ENCODE peak calls at places on chromosomes 12 and 14, in five cellular contexts. One of them, this sample, is unnamed.

GRCh38 chr12:75846102-75846501 is 185.5 kb downstream of the PHLDA1 start:
- DNase-seq in AG04449: no peak
- DNase-seq in AG10803: no peak
- DNase-seq in CD8-positive, alpha-beta T cell: no peak
- DNase-seq in progenitor cell of endocrine pancreas: no peak
- DNase-seq in this sample: no peak

GRCh38 chr12:95085612-95086011 is 12.2 kb upstream of the NR2C1 start:
- DNase-seq in AG04449: no peak
- DNase-seq in CD8-positive, alpha-beta T cell: no peak
- DNase-seq in progenitor cell of endocrine pancreas: no peak
- DNase-seq in AG10803: no peak
- DNase-seq in this sample: no peak

GRCh38 chr14:58587271-58587670 is 50.5 kb upstream of the DACT1 start:
- DNase-seq in progenitor cell of endocrine pancreas: no peak
- DNase-seq in AG10803: peak; percentile 97
- DNase-seq in AG04449: peak; percentile 54
- DNase-seq in CD8-positive, alpha-beta T cell: no peak
- DNase-seq in this sample: no peak

GRCh38 chr12:7113389-7113871 is 4.4 kb upstream of the C1RL start:
- DNase-seq in AG04449: no peak
- DNase-seq in AG10803: peak; percentile 44
- DNase-seq in CD8-positive, alpha-beta T cell: no peak
- DNase-seq in progenitor cell of endocrine pancreas: no peak
- DNase-seq in this sample: no peak

GRCh38 chr14:102194856-102195255 is 55.2 kb downstream of the WDR20 start:
- DNase-seq in AG04449: no peak
- DNase-seq in progenitor cell of endocrine pancreas: no peak
- DNase-seq in CD8-positive, alpha-beta T cell: no peak
- DNase-seq in AG10803: no peak
- DNase-seq in this sample: no peak

GRCh38 chr12:120515496-120515895 is 13.5 kb downstream of the COQ5 start:
- DNase-seq in progenitor cell of endocrine pancreas: no peak
- DNase-seq in AG04449: no peak
- DNase-seq in CD8-positive, alpha-beta T cell: no peak
- DNase-seq in AG10803: no peak
- DNase-seq in this sample: no peak

GRCh38 chr12:105175397-105175990 is 60.5 kb downstream of the APPL2 start:
- DNase-seq in CD8-positive, alpha-beta T cell: no peak
- DNase-seq in progenitor cell of endocrine pancreas: no peak
- DNase-seq in AG10803: no peak
- DNase-seq in AG04449: no peak
- DNase-seq in this sample: no peak

GRCh38 chr14:87745507-87746118 is 247.4 kb downstream of the GALC start:
- DNase-seq in progenitor cell of endocrine pancreas: no peak
- DNase-seq in AG10803: peak; percentile 50
- DNase-seq in AG04449: no peak
- DNase-seq in CD8-positive, alpha-beta T cell: no peak
- DNase-seq in this sample: peak; percentile 52

GRCh38 chr14:74240794-74241610 is 1.8 kb downstream of the VSX2 start:
- DNase-seq in AG04449: no peak
- DNase-seq in AG10803: no peak
- DNase-seq in progenitor cell of endocrine pancreas: no peak
- DNase-seq in CD8-positive, alpha-beta T cell: no peak
- DNase-seq in this sample: peak; percentile 49

GRCh38 chr12:4268549-4269181 is 4.9 kb upstream of the CCND2 start:
- DNase-seq in CD8-positive, alpha-beta T cell: no peak
- DNase-seq in AG10803: no peak
- DNase-seq in AG04449: no peak
- DNase-seq in progenitor cell of endocrine pancreas: no peak
- DNase-seq in this sample: no peak

GRCh38 chr12:4701383-4701782 is 18.8 kb upstream of the GALNT8 start:
- DNase-seq in AG10803: peak; percentile 2
- DNase-seq in AG04449: no peak
- DNase-seq in CD8-positive, alpha-beta T cell: no peak
- DNase-seq in progenitor cell of endocrine pancreas: no peak
- DNase-seq in this sample: no peak

GRCh38 chr14:71328183-71328582 is 420.9 kb downstream of the PCNX1 start:
- DNase-seq in AG10803: no peak
- DNase-seq in progenitor cell of endocrine pancreas: no peak
- DNase-seq in CD8-positive, alpha-beta T cell: no peak
- DNase-seq in AG04449: no peak
- DNase-seq in this sample: no peak

GRCh38 chr12:55372521-55372920 is 9.7 kb downstream of the OR6C75 start:
- DNase-seq in progenitor cell of endocrine pancreas: no peak
- DNase-seq in AG10803: no peak
- DNase-seq in CD8-positive, alpha-beta T cell: no peak
- DNase-seq in AG04449: no peak
- DNase-seq in this sample: no peak

GRCh38 chr14:104544362-104544761 is 35.2 kb upstream of the C14orf180 start:
- DNase-seq in AG04449: no peak
- DNase-seq in AG10803: no peak
- DNase-seq in progenitor cell of endocrine pancreas: no peak
- DNase-seq in CD8-positive, alpha-beta T cell: no peak
- DNase-seq in this sample: no peak

GRCh38 chr12:53862831-53863230 is 75.8 kb upstream of the HOXC13 start:
- DNase-seq in AG04449: no peak
- DNase-seq in CD8-positive, alpha-beta T cell: no peak
- DNase-seq in AG10803: peak; percentile 36
- DNase-seq in progenitor cell of endocrine pancreas: no peak
- DNase-seq in this sample: no peak

GRCh38 chr12:80257920-80258319 is 158.6 kb downstream of the OTOGL start:
- DNase-seq in AG10803: no peak
- DNase-seq in CD8-positive, alpha-beta T cell: no peak
- DNase-seq in progenitor cell of endocrine pancreas: no peak
- DNase-seq in AG04449: no peak
- DNase-seq in this sample: no peak

GRCh38 chr12:123363743-123364531 is 710 bp downstream of the SBNO1 start:
- DNase-seq in CD8-positive, alpha-beta T cell: peak; percentile 2
- DNase-seq in AG10803: no peak
- DNase-seq in AG04449: no peak
- DNase-seq in progenitor cell of endocrine pancreas: peak; percentile 21
- DNase-seq in this sample: peak; percentile 32

GRCh38 chr14:99274346-99275221 is 2.6 kb upstream of the BCL11B start:
- DNase-seq in AG04449: no peak
- DNase-seq in CD8-positive, alpha-beta T cell: no peak
- DNase-seq in progenitor cell of endocrine pancreas: peak; percentile 80
- DNase-seq in AG10803: peak; percentile 89
- DNase-seq in this sample: peak; percentile 95

GRCh38 chr12:51740536-51740935 is 108.0 kb downstream of the FIGNL2 start:
- DNase-seq in progenitor cell of endocrine pancreas: no peak
- DNase-seq in AG10803: peak; percentile 17
- DNase-seq in AG04449: no peak
- DNase-seq in CD8-positive, alpha-beta T cell: no peak
- DNase-seq in this sample: no peak
- TF ChIP-seq CTCF in progenitor cell of endocrine pancreas: no peak
- TF ChIP-seq CTCF in AG10803: no peak
- TF ChIP-seq CTCF in AG04449: no peak
- TF ChIP-seq CTCF in CD8-positive, alpha-beta T cell: no peak
- TF ChIP-seq CTCF in this sample: no peak

DNA sequence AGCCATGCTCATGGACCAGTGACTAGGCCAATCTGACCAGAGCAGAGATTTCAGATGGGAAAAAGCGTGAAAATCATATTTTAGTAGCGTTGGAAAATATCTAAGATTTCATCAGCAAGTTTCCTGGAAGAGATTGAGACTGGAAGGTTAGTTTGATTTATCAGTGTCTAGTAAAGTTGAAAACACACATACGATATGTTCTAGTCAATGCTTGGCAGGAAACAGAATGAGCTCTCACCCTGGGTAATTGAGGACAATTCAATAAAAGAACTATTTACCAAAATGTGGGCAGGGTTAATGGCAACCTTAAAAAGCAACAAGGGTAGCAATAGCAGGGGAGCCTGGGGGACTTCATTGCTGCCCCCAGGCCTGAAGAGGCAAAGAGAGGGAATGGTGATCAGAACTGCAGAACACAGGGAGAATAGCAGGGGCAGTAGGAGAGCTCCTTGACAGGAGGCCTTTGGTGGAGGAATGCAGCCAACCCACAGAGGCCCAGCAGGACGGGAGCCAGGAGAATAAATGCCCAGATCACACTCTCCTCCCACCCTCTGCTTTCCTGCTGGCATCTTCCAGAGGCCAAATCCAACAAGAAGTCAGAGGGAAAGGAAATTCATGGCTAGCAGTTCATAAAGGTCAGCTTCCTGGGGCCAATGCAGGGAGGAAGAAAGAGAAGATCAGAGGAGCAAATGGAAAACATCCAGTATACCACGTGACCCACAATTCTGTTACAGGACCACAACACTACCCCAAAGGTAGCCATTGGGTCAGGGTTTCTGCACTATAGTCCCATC is 27.6 kb upstream of the LRP6 start:
- DNase-seq in CD8-positive, alpha-beta T cell: no peak
- DNase-seq in AG04449: no peak
- DNase-seq in AG10803: peak; percentile 45
- DNase-seq in progenitor cell of endocrine pancreas: no peak
- DNase-seq in this sample: no peak
- TF ChIP-seq CTCF in CD8-positive, alpha-beta T cell: no peak
- TF ChIP-seq CTCF in AG04449: no peak
- TF ChIP-seq CTCF in AG10803: no peak
- TF ChIP-seq CTCF in progenitor cell of endocrine pancreas: no peak
- TF ChIP-seq CTCF in this sample: no peak

GRCh38 chr14:20609215-20610001 is 18.2 kb upstream of the RNASE12 start:
- DNase-seq in progenitor cell of endocrine pancreas: peak; percentile 59
- DNase-seq in AG04449: peak; percentile 58
- DNase-seq in AG10803: peak; percentile 83
- DNase-seq in CD8-positive, alpha-beta T cell: peak; percentile 24
- DNase-seq in this sample: peak; percentile 46

GRCh38 chr14:20607617-20608016 is 16.4 kb upstream of the RNASE12 start:
- DNase-seq in AG10803: no peak
- DNase-seq in CD8-positive, alpha-beta T cell: no peak
- DNase-seq in progenitor cell of endocrine pancreas: no peak
- DNase-seq in AG04449: no peak
- DNase-seq in this sample: no peak

GRCh38 chr14:20610002-20610765 is 19.0 kb upstream of the RNASE12 start:
- DNase-seq in AG04449: no peak
- DNase-seq in CD8-positive, alpha-beta T cell: peak; percentile 43
- DNase-seq in progenitor cell of endocrine pancreas: peak; percentile 69
- DNase-seq in AG10803: peak; percentile 80
- DNase-seq in this sample: peak; percentile 83

GRCh38 chr14:20606902-20607242 is 15.7 kb upstream of the RNASE12 start:
- DNase-seq in AG10803: no peak
- DNase-seq in CD8-positive, alpha-beta T cell: no peak
- DNase-seq in progenitor cell of endocrine pancreas: no peak
- DNase-seq in AG04449: no peak
- DNase-seq in this sample: no peak

GRCh38 chr14:20608383-20609095 is 17.4 kb upstream of the RNASE12 start:
- DNase-seq in CD8-positive, alpha-beta T cell: no peak
- DNase-seq in progenitor cell of endocrine pancreas: no peak
- DNase-seq in AG04449: no peak
- DNase-seq in AG10803: no peak
- DNase-seq in this sample: no peak
- TF ChIP-seq CTCF in CD8-positive, alpha-beta T cell: no peak
- TF ChIP-seq CTCF in progenitor cell of endocrine pancreas: no peak
- TF ChIP-seq CTCF in AG04449: no peak
- TF ChIP-seq CTCF in AG10803: no peak
- TF ChIP-seq CTCF in this sample: no peak

GRCh38 chr12:130870442-130871285 is 1.2 kb upstream of the RAN start:
- DNase-seq in progenitor cell of endocrine pancreas: peak; percentile 44
- DNase-seq in CD8-positive, alpha-beta T cell: peak; percentile 34
- DNase-seq in AG04449: peak; percentile 58
- DNase-seq in AG10803: peak; percentile 98
- DNase-seq in this sample: peak; percentile 75
- TF ChIP-seq CTCF in progenitor cell of endocrine pancreas: peak; percentile 65
- TF ChIP-seq CTCF in CD8-positive, alpha-beta T cell: peak; percentile 58
- TF ChIP-seq CTCF in AG04449: peak; percentile 70
- TF ChIP-seq CTCF in AG10803: peak; percentile 80
- TF ChIP-seq CTCF in this sample: peak; percentile 76

GRCh38 chr14:42113358-42114070 is 506.8 kb downstream of the LRFN5 start:
- DNase-seq in AG10803: no peak
- DNase-seq in AG04449: no peak
- DNase-seq in CD8-positive, alpha-beta T cell: no peak
- DNase-seq in progenitor cell of endocrine pancreas: no peak
- DNase-seq in this sample: no peak

GRCh38 chr14:42111355-42111754 is 504.7 kb downstream of the LRFN5 start:
- DNase-seq in CD8-positive, alpha-beta T cell: no peak
- DNase-seq in progenitor cell of endocrine pancreas: no peak
- DNase-seq in AG10803: no peak
- DNase-seq in AG04449: no peak
- DNase-seq in this sample: no peak

GRCh38 chr14:42112108-42112507 is 505.4 kb downstream of the LRFN5 start:
- DNase-seq in AG10803: peak; percentile 1
- DNase-seq in AG04449: no peak
- DNase-seq in CD8-positive, alpha-beta T cell: no peak
- DNase-seq in progenitor cell of endocrine pancreas: no peak
- DNase-seq in this sample: no peak

DNA sequence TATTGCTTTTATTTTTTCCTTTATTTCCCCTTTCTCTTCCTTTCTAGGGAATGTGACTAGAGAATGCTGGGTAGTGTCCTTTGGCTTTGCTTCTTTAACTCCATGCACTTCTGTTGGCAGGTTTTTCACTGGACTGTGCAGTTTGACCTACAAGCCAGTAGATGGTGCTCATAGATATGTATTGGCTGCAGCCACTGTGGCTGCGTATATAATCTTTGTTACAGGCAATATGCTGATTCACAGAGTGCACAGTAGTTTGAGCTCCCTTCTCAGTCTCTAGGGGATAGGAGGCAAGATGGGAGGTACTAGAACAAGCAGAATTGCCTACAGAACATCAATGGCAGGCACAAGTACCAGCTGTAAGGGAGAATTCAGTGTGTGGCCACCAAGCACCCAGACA is 503.5 kb downstream of the LRFN5 start:
- DNase-seq in CD8-positive, alpha-beta T cell: no peak
- DNase-seq in progenitor cell of endocrine pancreas: no peak
- DNase-seq in AG04449: peak; percentile 12
- DNase-seq in AG10803: peak; percentile 65
- DNase-seq in this sample: no peak
- TF ChIP-seq CTCF in CD8-positive, alpha-beta T cell: no peak
- TF ChIP-seq CTCF in progenitor cell of endocrine pancreas: peak; percentile 50
- TF ChIP-seq CTCF in AG04449: peak; percentile 64
- TF ChIP-seq CTCF in AG10803: peak; percentile 90
- TF ChIP-seq CTCF in this sample: peak; percentile 52